ENCODE peak calls at places on chromosomes 7 and 10, in four cellular contexts. P, R, D and A are unnamed samples.

GRCh38 chr10:90447836-90448235 is 410.0 kb downstream of the HTR7 start:
- DNase-seq in P (no peak), R (no peak), D (no peak), A (no peak)

GRCh38 chr10:112915590-112916572 is 34.2 kb upstream of the TCF7L2 start:
- DNase-seq in P (no peak), R (no peak), D (peak; percentile 51), A (no peak)

GRCh38 chr10:76002262-76002854 is 570.9 kb downstream of the LRMDA start:
- DNase-seq in P (no peak), R (no peak), D (no peak), A (no peak)

GRCh38 chr10:4034907-4035581 is 250.0 kb upstream of the KLF6 start:
- DNase-seq in P (no peak), R (no peak), D (peak; percentile 41), A (no peak)

GRCh38 chr10:59945991-59946390 is 39.6 kb upstream of the CCDC6 start:
- DNase-seq in P (no peak), R (no peak), D (no peak), A (no peak)

GRCh38 chr10:43201545-43202131 is 63.4 kb downstream of the CSGALNACT2 start:
- DNase-seq in P (peak; percentile 7), R (peak; percentile 17), D (no peak), A (peak; percentile 4)

GRCh38 chr7:129188372-129188891 is at the start of gene SMO:
- DNase-seq in P (no peak), R (peak; percentile 57), D (peak; percentile 39), A (peak; percentile 41)

GRCh38 chr7:1423266-1423811 is 35.9 kb downstream of the MICALL2 start:
- DNase-seq in P (no peak), R (no peak), D (no peak), A (no peak)

GRCh38 chr10:67812007-67812406 is 26.0 kb downstream of the DNAJC12 start:
- DNase-seq in P (no peak), R (no peak), D (no peak), A (no peak)

GRCh38 chr7:121761399-121761798 is 111.6 kb upstream of the PTPRZ1 start:
- DNase-seq in P (no peak), R (no peak), D (no peak), A (no peak)

GRCh38 chr10:75410135-75410787 is 8.7 kb upstream of the ZNF503 start:
- DNase-seq in P (no peak), R (peak; percentile 46), D (no peak), A (peak; percentile 47)

GRCh38 chr7:16711730-16712129 is 41.8 kb upstream of the TSPAN13 start:
- DNase-seq in P (no peak), R (no peak), D (no peak), A (no peak)

GRCh38 chr7:67377939-67378862 is 381.6 kb downstream of the TYW1 start:
- DNase-seq in P (peak; percentile 65), R (peak; percentile 55), D (peak; percentile 61), A (peak; percentile 56)

GRCh38 chr10:109650228-109650627 is 273.1 kb downstream of the XPNPEP1 start:
- DNase-seq in P (no peak), R (no peak), D (no peak), A (no peak)

GRCh38 chr10:48289652-48290238 is 15.2 kb upstream of the FRMPD2 start:
- DNase-seq in P (no peak), R (peak; percentile 49), D (peak; percentile 40), A (peak; percentile 35)

GRCh38 chr10:124093076-124093773 is at the start of gene CHST15:
- DNase-seq in P (peak; percentile 36), R (peak; percentile 56), D (no peak), A (peak; percentile 35)

GRCh38 chr10:101072923-101073322 is 11.1 kb downstream of the KAZALD1 start:
- DNase-seq in P (no peak), R (no peak), D (no peak), A (no peak)

GRCh38 chr10:23917251-23917908 is 291.6 kb upstream of the KIAA1217 start:
- DNase-seq in P (no peak), R (no peak), D (no peak), A (no peak)

GRCh38 chr10:44981172-44982113 is 2.8 kb upstream of the DEPP1 start:
- DNase-seq in P (peak; percentile 59), R (peak; percentile 60), D (peak; percentile 92), A (no peak)

GRCh38 chr7:1740214-1740613 is 70.1 kb downstream of the ELFN1 start:
- DNase-seq in P (no peak), R (no peak), D (no peak), A (no peak)

GRCh38 chr7:7732566-7733290 is 14.3 kb upstream of the RPA3 start:
- DNase-seq in P (no peak), R (no peak), D (peak; percentile 16), A (no peak)

GRCh38 chr10:113895018-113895417 is 40.6 kb downstream of the NHLRC2 start:
- DNase-seq in P (no peak), R (no peak), D (peak; percentile 47), A (no peak)

GRCh38 chr10:70337201-70337651 is 45.2 kb downstream of the LRRC20 start:
- DNase-seq in P (no peak), R (no peak), D (peak; percentile 34), A (no peak)

GRCh38 chr10:132740542-132741066 is 45.3 kb downstream of the NKX6-2 start:
- DNase-seq in P (no peak), R (no peak), D (no peak), A (no peak)

GRCh38 chr10:43963793-43964425 is 315.2 kb upstream of the ZNF32 start:
- DNase-seq in P (no peak), R (no peak), D (no peak), A (no peak)

GRCh38 chr10:5840314-5841307 is 27.4 kb upstream of the GDI2 start:
- DNase-seq in P (peak; percentile 38), R (peak; percentile 23), D (no peak), A (peak; percentile 22)

GRCh38 chr7:78912781-78913180 is 540.7 kb downstream of the MAGI2 start:
- DNase-seq in P (no peak), R (no peak), D (peak; percentile 54), A (no peak)

GRCh38 chr7:88312061-88312663 is 5.5 kb upstream of the STEAP4 start:
- DNase-seq in P (peak; percentile 76), R (peak; percentile 77), D (no peak), A (peak; percentile 76)

GRCh38 chr7:41998041-41998440 is 239.0 kb downstream of the GLI3 start:
- DNase-seq in P (no peak), R (no peak), D (no peak), A (no peak)

GRCh38 chr7:154968336-154969001 is 34.5 kb downstream of the PAXIP1 start:
- DNase-seq in P (no peak), R (no peak), D (peak; percentile 1), A (no peak)

GRCh38 chr7:24197852-24198251 is 86.1 kb upstream of the NPY start:
- DNase-seq in P (no peak), R (no peak), D (no peak), A (no peak)

GRCh38 chr7:155357573-155358041 is 59.9 kb downstream of the INSIG1 start:
- DNase-seq in P (no peak), R (no peak), D (peak; percentile 32), A (no peak)

GRCh38 chr7:157404845-157405481 is 68.2 kb downstream of the DNAJB6 start:
- DNase-seq in P (peak; percentile 59), R (no peak), D (peak; percentile 94), A (no peak)

DNA sequence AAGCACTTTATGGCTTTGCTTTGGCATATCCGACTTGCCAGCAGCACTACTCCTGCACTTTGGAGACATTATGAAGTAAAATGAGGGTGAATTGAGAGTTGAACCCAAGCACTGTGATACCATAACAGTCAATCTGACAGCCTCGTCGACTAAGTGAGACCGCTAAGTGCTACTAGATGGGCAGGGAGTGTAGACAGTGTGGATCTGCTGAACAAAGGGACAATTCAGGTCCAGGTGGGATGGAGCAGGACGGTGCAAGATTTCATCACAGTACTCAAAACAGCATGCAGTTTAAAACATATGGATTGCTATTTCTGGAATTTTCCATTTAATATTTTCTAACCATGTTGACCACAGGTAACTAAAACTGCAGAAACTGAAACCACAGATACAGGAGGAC is 20.8 kb upstream of the PRTFDC1 start:
- DNase-seq in P (no peak), R (no peak), D (no peak), A (no peak)
- H3K4me1 ChIP-seq in P (peaks cover 3% of the 10 kb centered on the region), R (no peaks in the 10 kb centered on the region), D (peaks cover 4% of the 10 kb centered on the region), A (no peaks in the 10 kb centered on the region)

GRCh38 chr10:103739039-103739764 is 116.2 kb downstream of the SH3PXD2A start:
- DNase-seq in P (no peak), R (peak; percentile 53), D (peak; percentile 98), A (peak; percentile 66)
- H3K4me1 ChIP-seq in P (peaks cover 21% of the 10 kb centered on the region), R (peaks cover 21% of the 10 kb centered on the region), D (peaks cover 27% of the 10 kb centered on the region), A (peaks cover 16% of the 10 kb centered on the region)

DNA sequence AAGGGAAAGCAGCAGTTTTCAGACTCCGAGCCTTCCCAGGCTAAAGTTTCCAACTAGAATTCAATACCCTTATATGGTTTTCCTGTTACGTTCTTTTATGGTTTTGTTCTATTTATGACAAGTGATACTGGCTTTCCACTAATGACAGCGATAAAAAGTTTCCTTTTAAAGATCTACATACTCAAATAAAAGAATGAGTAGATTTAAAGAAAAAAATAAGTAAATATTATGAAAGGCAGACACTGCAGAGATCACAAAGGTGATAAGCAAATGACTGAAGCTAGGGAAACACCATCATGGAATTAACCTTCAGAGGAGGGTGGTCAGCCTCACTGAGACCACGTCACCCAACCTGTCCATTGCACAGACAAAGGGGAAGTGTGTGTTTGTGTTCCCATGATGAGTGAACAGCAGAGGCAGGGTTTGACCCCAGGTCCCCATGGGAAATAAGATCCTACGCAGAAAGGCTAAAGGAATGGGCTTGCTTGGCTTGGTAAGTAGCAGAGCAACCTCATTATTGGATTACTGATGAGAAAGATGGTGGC is 4.0 kb downstream of the VSIR start:
- DNase-seq in P (no peak), R (no peak), D (peak; percentile 31), A (no peak)
- H3K4me1 ChIP-seq in P (peaks cover 92% of the 10 kb centered on the region), R (peaks cover 78% of the 10 kb centered on the region), D (peaks cover 68% of the 10 kb centered on the region), A (peaks cover 96% of the 10 kb centered on the region)

DNA sequence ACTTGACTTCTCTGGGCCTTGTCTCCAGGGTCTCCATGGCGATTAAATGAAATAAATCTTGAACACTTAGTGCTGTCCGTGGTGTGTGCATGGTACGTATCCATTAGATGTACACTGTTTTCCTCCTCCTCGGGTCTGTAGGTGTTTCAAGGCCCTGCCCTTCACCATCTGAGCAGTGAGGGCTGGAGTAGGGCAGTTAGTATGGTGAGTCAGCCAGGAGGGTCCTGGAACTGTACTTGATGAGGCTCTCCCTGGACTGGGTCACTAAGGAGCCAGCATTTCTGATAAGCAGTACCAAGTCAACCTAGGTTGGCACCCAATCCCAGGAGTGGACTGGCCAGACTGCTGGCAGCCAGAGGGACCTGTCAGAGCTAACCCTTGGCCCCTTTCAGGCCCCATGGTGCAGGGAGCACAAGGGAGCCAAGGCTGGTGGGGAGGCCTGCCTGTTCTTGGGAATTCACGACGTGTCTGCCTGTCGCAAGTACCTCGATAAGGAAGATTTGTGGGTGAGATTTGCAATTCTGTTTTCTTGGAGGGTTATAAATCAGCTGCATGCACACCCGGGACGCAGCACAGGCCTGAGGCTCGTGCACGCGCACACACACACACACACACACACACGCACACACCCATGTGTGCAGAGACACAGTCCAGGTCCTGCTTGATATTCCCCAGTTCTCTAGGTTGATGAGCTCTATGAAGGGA is 114.1 kb downstream of the ZMIZ1 start:
- DNase-seq in P (no peak), R (no peak), D (no peak), A (no peak)
- H3K4me1 ChIP-seq in P (peaks cover 50% of the 10 kb centered on the region), R (peaks cover 90% of the 10 kb centered on the region), D (peaks cover 65% of the 10 kb centered on the region), A (peaks cover 97% of the 10 kb centered on the region)

GRCh38 chr10:11119843-11120242 is 102.2 kb downstream of the CELF2 start:
- DNase-seq in P (no peak), R (no peak), D (no peak), A (no peak)
- H3K4me1 ChIP-seq in P (peaks cover 10% of the 10 kb centered on the region), R (no peaks in the 10 kb centered on the region), D (no peaks in the 10 kb centered on the region), A (peaks cover 17% of the 10 kb centered on the region)